ENCODE peak calls at places on chromosomes 2 and 18, in nine cellular contexts. E, H, V, A, P, X, I, J and K are unnamed samples.
A peak's percentile ranks its signal among the peaks of the same experiment; 100 is the strongest.

GRCh38 chr18:12883003-12883683 is 894 bp downstream of the PTPN2 start:
- DNase-seq in E (no peak), V (peak; percentile 72), I (no peak), P (peak; percentile 39), X (peak; percentile 38), H (no peak), J (peak; percentile 26), A (peak; percentile 15), K (no peak)

GRCh38 chr2:238875531-238876231 is 27.8 kb downstream of the TWIST2 start:
- DNase-seq in E (no peak), I (no peak), X (no peak), A (no peak), P (no peak), J (no peak), H (no peak), V (peak; percentile 45), K (no peak)

GRCh38 chr2:11750422-11750821 is 4.0 kb downstream of the LPIN1 start:
- DNase-seq in H (no peak), P (no peak), X (peak; percentile 40), E (no peak), I (no peak), J (peak; percentile 24), A (peak; percentile 97), V (peak; percentile 14), K (no peak)

GRCh38 chr2:11984556-11985158 is 238.2 kb downstream of the LPIN1 start:
- DNase-seq in E (no peak), P (no peak), J (no peak), I (no peak), X (peak; percentile 49), A (no peak), V (no peak), H (no peak), K (no peak)

GRCh38 chr2:184644685-184645084 is 46.4 kb downstream of the ZNF804A start:
- DNase-seq in P (peak; percentile 2), V (peak; percentile 34), A (no peak), X (no peak), I (no peak), J (no peak), H (peak; percentile 32), E (no peak), K (peak; percentile 6)

GRCh38 chr2:58146707-58147106 is 94.4 kb downstream of the FANCL start:
- DNase-seq in X (no peak), P (no peak), A (no peak), I (peak; percentile 29), J (no peak), V (peak; percentile 65), H (peak; percentile 46), E (peak; percentile 17), K (peak; percentile 19)

GRCh38 chr2:145569108-145569507 is 1049.2 kb upstream of the ZEB2 start:
- DNase-seq in A (no peak), J (no peak), H (peak; percentile 39), P (no peak), E (no peak), X (no peak), V (peak; percentile 63), I (peak; percentile 34), K (no peak)

GRCh38 chr2:128474962-128475361 is 156.3 kb upstream of the HS6ST1 start:
- DNase-seq in J (no peak), A (no peak), X (peak; percentile 24), V (no peak), I (no peak), H (no peak), P (no peak), E (no peak), K (no peak)

GRCh38 chr2:189372688-189373257 is 68.5 kb upstream of the WDR75 start:
- DNase-seq in X (no peak), J (no peak), E (no peak), A (no peak), P (no peak), I (no peak), H (no peak), V (no peak), K (no peak)

GRCh38 chr18:58690259-58690658 is 19.0 kb downstream of the MALT1 start:
- DNase-seq in P (no peak), A (no peak), E (no peak), X (no peak), H (no peak), I (no peak), J (no peak), V (no peak), K (no peak)

GRCh38 chr2:100422320-100422719 is 4.9 kb upstream of the CHST10 start:
- DNase-seq in E (no peak), I (peak; percentile 50), H (peak; percentile 36), P (peak; percentile 75), X (peak; percentile 29), V (peak; percentile 59), A (no peak), J (peak; percentile 56), K (peak; percentile 28)

GRCh38 chr18:37476182-37476581 is 89.4 kb downstream of the CELF4 start:
- DNase-seq in A (peak; percentile 61), E (no peak), H (peak; percentile 14), V (peak; percentile 54), J (peak; percentile 31), X (peak; percentile 56), I (peak; percentile 24), P (peak; percentile 62), K (peak; percentile 31)

GRCh38 chr2:138364554-138365162 is 136.9 kb upstream of the SPOPL start:
- DNase-seq in P (no peak), V (peak; percentile 68), X (no peak), H (peak; percentile 39), A (no peak), J (no peak), E (no peak), I (no peak), K (no peak)

GRCh38 chr2:22867921-22868320 is 517.1 kb upstream of the KLHL29 start:
- DNase-seq in V (no peak), X (no peak), J (no peak), H (no peak), P (no peak), E (no peak), A (no peak), I (no peak), K (no peak)

GRCh38 chr2:36805635-36806224 is 109.2 kb downstream of the VIT start:
- DNase-seq in H (no peak), P (no peak), A (no peak), V (no peak), I (no peak), J (no peak), E (no peak), X (no peak), K (no peak)

DNA sequence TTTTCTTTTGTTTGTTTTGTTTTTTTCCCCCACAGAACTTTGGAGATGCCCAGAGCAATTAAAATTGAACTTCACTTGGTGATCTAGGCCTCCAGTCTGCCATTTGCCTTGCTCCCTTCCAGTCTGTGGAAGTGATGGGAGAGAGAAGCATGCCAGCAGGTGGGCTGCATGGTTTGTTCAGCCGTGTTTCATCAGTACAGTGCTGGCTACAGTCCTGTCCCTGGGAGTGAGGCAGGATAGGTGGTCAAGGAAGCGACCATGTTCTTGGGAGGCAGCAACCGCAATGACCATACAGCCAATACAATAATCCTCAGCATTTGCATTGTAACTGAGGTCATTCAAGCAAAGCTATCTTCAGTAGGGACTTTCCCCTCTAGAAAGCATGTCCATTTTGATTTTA is 11.2 kb upstream of the LIPG start:
- DNase-seq in E (no peak), V (no peak), P (no peak), X (no peak), A (no peak), H (no peak), I (no peak), J (no peak), K (no peak)
- H3K4me2 ChIP-seq in E (no peak overlapping the region), V (no peak overlapping the region), P (no peak overlapping the region), X (no peak overlapping the region), A (no peak overlapping the region), H (no peak overlapping the region), I (no peak overlapping the region), J (no peak overlapping the region), K (no peak overlapping the region)

GRCh38 chr2:41321341-41321740 is 726.5 kb upstream of the PKDCC start:
- DNase-seq in H (no peak), E (no peak), I (no peak), V (no peak), A (no peak), J (no peak), X (no peak), P (no peak), K (no peak)
- H3K4me2 ChIP-seq in H (no peak overlapping the region), E (no peak overlapping the region), I (no peak overlapping the region), V (no peak overlapping the region), A (no peak overlapping the region), J (no peak overlapping the region), X (no peak overlapping the region), P (no peak overlapping the region), K (no peak overlapping the region)

DNA sequence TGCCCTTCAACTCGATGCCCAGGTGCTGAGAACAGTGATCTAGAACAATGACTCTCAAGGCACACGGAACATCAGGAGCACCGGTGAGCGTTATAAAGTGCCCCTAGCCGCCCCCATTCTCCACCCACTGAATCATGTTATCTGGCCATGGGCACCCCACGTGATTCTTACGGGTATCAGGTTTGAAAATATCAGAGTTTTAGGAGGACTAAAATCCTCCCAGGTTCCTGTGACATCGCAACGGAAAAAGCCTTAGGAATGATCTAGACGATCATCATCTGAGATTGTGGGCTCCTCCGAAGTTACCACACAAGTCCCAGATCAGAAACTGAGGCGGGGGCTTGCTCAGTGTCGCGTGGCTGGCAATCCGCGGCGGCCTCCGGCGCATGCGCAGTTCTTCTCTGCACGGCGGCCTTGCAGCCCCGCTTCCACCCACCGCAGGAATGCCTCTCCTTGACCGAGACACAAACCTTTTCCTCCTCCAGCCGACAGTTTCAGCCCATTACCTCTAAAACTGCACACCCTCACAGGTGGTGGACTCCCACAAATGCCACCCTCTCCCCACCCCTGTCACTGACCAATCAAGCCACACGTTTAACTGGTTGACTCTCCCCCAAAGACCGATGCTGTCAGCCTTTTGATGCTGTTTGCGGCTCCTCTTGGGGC is 5.8 kb upstream of the MRPL33 start:
- DNase-seq in P (no peak), X (no peak), E (no peak), I (peak; percentile 37), J (no peak), V (peak; percentile 18), A (no peak), H (no peak), K (peak; percentile 55)
- H3K4me2 ChIP-seq in P (no peak overlapping the region), X (no peak overlapping the region), E (peak overlapping the region; percentile 42), I (peak overlapping the region; percentile 57), J (no peak overlapping the region), V (peak overlapping the region; percentile 13), A (peak overlapping the region; percentile 21), H (peak overlapping the region; percentile 11), K (peak overlapping the region; percentile 97)

GRCh38 chr2:219018726-219019125 is 22.6 kb downstream of the CFAP65 start:
- DNase-seq in X (no peak), I (no peak), A (no peak), V (no peak), P (no peak), H (no peak), J (no peak), E (no peak), K (no peak)

GRCh38 chr2:219018286-219018685 is 23.0 kb downstream of the CFAP65 start:
- DNase-seq in V (no peak), H (no peak), A (no peak), X (no peak), I (no peak), J (no peak), P (no peak), E (no peak), K (no peak)

GRCh38 chr2:219019436-219019835 is 21.9 kb downstream of the CFAP65 start:
- DNase-seq in X (no peak), E (no peak), V (no peak), A (no peak), I (no peak), H (no peak), J (no peak), P (no peak), K (no peak)

GRCh38 chr2:219017166-219017931 is 24.0 kb downstream of the CFAP65 start:
- DNase-seq in E (no peak), J (no peak), X (no peak), I (no peak), H (no peak), P (no peak), A (peak; percentile 2), V (no peak), K (no peak)

GRCh38 chr2:219016721-219017120 is 23.5 kb upstream of the CRYBA2 start:
- DNase-seq in V (no peak), J (no peak), P (no peak), A (peak; percentile 5), I (no peak), E (no peak), H (no peak), X (no peak), K (no peak)
- H3K4me2 ChIP-seq in V (no peak overlapping the region), J (no peak overlapping the region), P (no peak overlapping the region), A (no peak overlapping the region), I (no peak overlapping the region), E (no peak overlapping the region), H (no peak overlapping the region), X (no peak overlapping the region), K (no peak overlapping the region)